ENCODE peak calls at places on chromosome 14, in six cellular contexts. W is IMR-90, H is neuronal stem cell, U is trophoblast cell, E is H9, J is H1. F is an unnamed sample.
A peak's percentile ranks its signal among the peaks of the same experiment; 100 is the strongest.

GRCh38 chr14:32620303-32620702 is 291.2 kb downstream of the AKAP6 start:
- DNase-seq in W (peak; percentile 55), H (no peak), U (no peak), E (no peak), J (no peak), F (peak; percentile 54)

GRCh38 chr14:105292810-105293711 is 7.7 kb downstream of the BRF1 start:
- DNase-seq in W (no peak), H (no peak), U (no peak), E (no peak), J (no peak), F (no peak)

GRCh38 chr14:68939893-68940613 is 39.0 kb downstream of the ACTN1 start:
- DNase-seq in W (peak; percentile 97), H (no peak), U (peak; percentile 90), E (no peak), J (no peak), F (peak; percentile 98)

GRCh38 chr14:69657961-69658360 is 46.6 kb downstream of the SUSD6 start:
- DNase-seq in W (peak; percentile 42), H (no peak), U (no peak), E (peak; percentile 46), J (no peak), F (no peak)

GRCh38 chr14:81219821-81220487 is 805 bp downstream of the GTF2A1 start:
- DNase-seq in W (peak; percentile 7), H (no peak), U (peak; percentile 40), E (no peak), J (no peak), F (no peak)

GRCh38 chr14:73124180-73124894 is 12.0 kb upstream of the PSEN1 start:
- DNase-seq in W (no peak), H (no peak), U (no peak), E (peak; percentile 44), J (no peak), F (no peak)

GRCh38 chr14:95055318-95055717 is 102.0 kb downstream of the DICER1 start:
- DNase-seq in W (no peak), H (no peak), U (no peak), E (no peak), J (no peak), F (no peak)

GRCh38 chr14:95038521-95039250 is 118.6 kb downstream of the DICER1 start:
- DNase-seq in W (no peak), H (no peak), U (no peak), E (no peak), J (no peak), F (no peak)

GRCh38 chr14:66254066-66254465 is 232.1 kb upstream of the CCDC196 start:
- DNase-seq in W (no peak), H (no peak), U (no peak), E (no peak), J (peak; percentile 5), F (no peak)

GRCh38 chr14:73008501-73008900 is 18.4 kb downstream of the ZFYVE1 start:
- DNase-seq in W (peak; percentile 88), H (no peak), U (no peak), E (no peak), J (no peak), F (peak; percentile 76)

GRCh38 chr14:105581551-105582341 is 55.4 kb downstream of the TMEM121 start:
- DNase-seq in W (no peak), H (no peak), U (no peak), E (no peak), J (no peak), F (no peak)

GRCh38 chr14:58639842-58640484 is 2.2 kb downstream of the DACT1 start:
- DNase-seq in W (peak; percentile 86), H (peak; percentile 31), U (peak; percentile 21), E (no peak), J (no peak), F (peak; percentile 79)

GRCh38 chr14:58824106-58824505 is 186.3 kb downstream of the DACT1 start:
- DNase-seq in W (peak; percentile 62), H (no peak), U (peak; percentile 84), E (no peak), J (no peak), F (peak; percentile 61)

GRCh38 chr14:72318648-72319047 is 386.4 kb downstream of the RGS6 start:
- DNase-seq in W (no peak), H (no peak), U (no peak), E (no peak), J (no peak), F (no peak)

GRCh38 chr14:49945448-49946319 is 52.8 kb downstream of the ARF6 start:
- DNase-seq in W (no peak), H (no peak), U (no peak), E (no peak), J (no peak), F (peak; percentile 55)

GRCh38 chr14:94009767-94010166 is 12.7 kb downstream of the CCDC197 start:
- DNase-seq in W (peak; percentile 63), H (no peak), U (no peak), E (no peak), J (no peak), F (no peak)

GRCh38 chr14:93965287-93965821 is 11.0 kb downstream of the ASB2 start:
- DNase-seq in W (peak; percentile 96), H (no peak), U (peak; percentile 79), E (no peak), J (no peak), F (peak; percentile 71)

GRCh38 chr14:90551733-90552464 is 155.1 kb downstream of the CALM1 start:
- DNase-seq in W (no peak), H (no peak), U (no peak), E (no peak), J (no peak), F (no peak)

GRCh38 chr14:89442280-89442679 is 25.2 kb upstream of the FOXN3 start:
- DNase-seq in W (no peak), H (no peak), U (no peak), E (no peak), J (no peak), F (no peak)

GRCh38 chr14:93173943-93174395 is 10.7 kb downstream of the MOAP1 start:
- DNase-seq in W (peak; percentile 22), H (no peak), U (no peak), E (no peak), J (no peak), F (no peak)

GRCh38 chr14:90900712-90901111 is 84.5 kb upstream of the TTC7B start:
- DNase-seq in W (peak; percentile 19), H (no peak), U (no peak), E (no peak), J (no peak), F (no peak)

GRCh38 chr14:67170706-67171105 is 18.5 kb upstream of the GARIN2 start:
- DNase-seq in W (peak; percentile 39), H (no peak), U (no peak), E (no peak), J (no peak), F (peak; percentile 32)

GRCh38 chr14:88989911-88990310 is 165.5 kb downstream of the TTC8 start:
- DNase-seq in W (no peak), H (no peak), U (no peak), E (no peak), J (no peak), F (no peak)

GRCh38 chr14:22623047-22623446 is 21.1 kb downstream of the OR6J1 start:
- DNase-seq in W (no peak), H (no peak), U (no peak), E (no peak), J (no peak), F (no peak)

GRCh38 chr14:103137721-103138482 is 14.6 kb downstream of the TNFAIP2 start:
- DNase-seq in W (no peak), H (no peak), U (peak; percentile 72), E (no peak), J (no peak), F (no peak)
- H3K4ac ChIP-seq in W (peak overlapping the region; percentile 70), H (no peak overlapping the region), U (peak overlapping the region; percentile 37), E (no peak overlapping the region), J (no peak overlapping the region), F (no peak overlapping the region)

GRCh38 chr14:51023964-51024363 is 70.9 kb downstream of the TRIM9 start:
- DNase-seq in W (no peak), H (no peak), U (no peak), E (no peak), J (no peak), F (no peak)

GRCh38 chr14:51024377-51024776 is 70.5 kb downstream of the TRIM9 start:
- DNase-seq in W (no peak), H (no peak), U (no peak), E (no peak), J (no peak), F (no peak)

GRCh38 chr14:51028851-51029754 is 65.8 kb downstream of the TRIM9 start:
- DNase-seq in W (peak; percentile 12), H (no peak), U (no peak), E (no peak), J (no peak), F (peak; percentile 3)
- H2AK5ac ChIP-seq in W (no peak overlapping the region), H (no peak overlapping the region), U (no peak overlapping the region), E (no peak overlapping the region), J (no peak overlapping the region), F (no peak overlapping the region)

DNA sequence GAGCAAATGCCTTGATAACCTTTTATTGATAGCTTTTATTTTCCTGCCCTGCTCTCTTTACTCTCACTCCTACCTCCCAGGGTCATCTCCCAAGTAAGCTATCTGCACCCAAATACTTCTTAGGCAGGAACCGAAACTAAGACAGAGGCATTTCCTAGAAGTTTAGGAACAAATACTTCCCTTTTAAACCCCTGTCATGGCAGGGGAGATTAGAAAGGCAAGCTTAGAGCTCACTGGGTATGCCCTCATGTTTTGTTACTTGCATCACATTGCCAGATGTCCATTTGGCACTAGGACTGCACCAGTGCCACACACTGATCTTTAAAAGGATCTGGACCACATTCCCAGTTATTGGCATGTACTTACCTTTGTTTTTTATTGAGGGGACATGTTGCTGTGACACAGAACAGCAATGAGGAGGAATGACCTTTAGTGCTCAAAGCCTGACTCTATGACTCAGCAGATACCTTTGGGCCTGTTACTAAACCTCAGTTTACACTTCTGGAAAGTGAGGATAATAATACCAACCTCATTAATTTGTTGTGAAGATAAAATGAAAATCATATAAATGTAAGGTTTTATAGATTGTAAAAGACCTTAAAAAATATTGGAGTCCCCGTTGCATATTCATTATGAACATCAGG is 40.9 kb upstream of the MBIP start:
- DNase-seq in W (no peak), H (no peak), U (no peak), E (no peak), J (no peak), F (no peak)
- H2AFZ ChIP-seq in W (no peak overlapping the region), H (no peak overlapping the region), U (no peak overlapping the region), E (no peak overlapping the region), J (peak overlapping the region; percentile 27), F (no peak overlapping the region)

GRCh38 chr14:97301931-97302559 is 504.9 kb downstream of the VRK1 start:
- DNase-seq in W (no peak), H (no peak), U (peak; percentile 56), E (peak; percentile 42), J (no peak), F (no peak)

GRCh38 chr14:97299661-97300060 is 502.5 kb downstream of the VRK1 start:
- DNase-seq in W (no peak), H (no peak), U (no peak), E (peak; percentile 59), J (no peak), F (no peak)

GRCh38 chr14:97295108-97295710 is 498.0 kb downstream of the VRK1 start:
- DNase-seq in W (no peak), H (no peak), U (no peak), E (no peak), J (no peak), F (no peak)

GRCh38 chr14:97298331-97298730 is 501.1 kb downstream of the VRK1 start:
- DNase-seq in W (no peak), H (no peak), U (no peak), E (peak; percentile 58), J (no peak), F (no peak)

DNA sequence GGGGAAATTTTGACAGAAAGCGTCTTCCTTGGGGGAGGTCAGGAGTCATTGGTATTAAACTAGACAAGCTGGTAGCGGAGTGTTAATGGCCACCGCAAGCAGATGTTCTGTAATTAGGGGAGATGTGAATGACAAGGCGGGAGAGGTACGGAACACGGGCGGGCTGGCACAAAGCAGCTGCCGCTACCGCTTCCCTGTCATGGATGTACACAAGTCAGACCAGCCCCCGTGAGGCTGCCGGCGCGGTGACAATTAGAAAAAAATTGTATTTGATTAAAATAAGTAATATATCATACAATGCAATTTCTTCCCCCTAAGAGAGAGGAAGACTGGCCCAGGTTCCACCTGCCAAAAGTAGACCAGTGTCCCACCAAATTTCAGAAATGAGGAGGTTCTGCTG is 501.6 kb downstream of the VRK1 start:
- DNase-seq in W (no peak), H (no peak), U (no peak), E (no peak), J (no peak), F (no peak)
- H3K4ac ChIP-seq in W (no peak overlapping the region), H (no peak overlapping the region), U (no peak overlapping the region), E (no peak overlapping the region), J (no peak overlapping the region), F (no peak overlapping the region)

F was measured in mesenchymal stem cell.